ENCODE peak calls at places on chromosomes 1 and 21, in nine cellular contexts. I is psoas muscle; G is uterus; H is hypothalamus; U is AG04450; A is H7; T is activated CD8-positive, alpha-beta memory T cell treated with anti-CD3 and anti-CD28 coated beads for 1 hour; Q is MM.1S; C is HFF-Myc. N is an unnamed sample.

GRCh38 chr1:56577859-56578663 is 1.3 kb downstream of the PLPP3 start:
- DNase-seq in U (no peak), Q (peak), I (peak), T (no peak), H (no peak), A (peak), C (no peak), G (peak), N (no peak)

GRCh38 chr1:110339427-110340206 is 440 bp downstream of the RBM15 start:
- DNase-seq in U (peak), I (peak), H (peak), G (no peak), Q (peak), C (no peak), T (no peak), A (peak), N (no peak)

GRCh38 chr21:39556176-39556575 is 56.6 kb upstream of the B3GALT5 start:
- DNase-seq in T (no peak), A (peak), U (no peak), Q (no peak), H (peak), G (no peak), C (no peak), I (no peak), N (peak)

GRCh38 chr1:46094454-46094853 is 38.0 kb downstream of the PIK3R3 start:
- DNase-seq in U (no peak), G (no peak), I (no peak), C (no peak), A (no peak), H (no peak), T (no peak), Q (no peak), N (peak)

GRCh38 chr1:165763442-165763841 is 5.2 kb downstream of the TMCO1 start:
- DNase-seq in I (no peak), Q (peak), T (no peak), H (no peak), C (no peak), G (no peak), U (no peak), A (no peak), N (no peak)

GRCh38 chr1:185608166-185608565 is 126.0 kb upstream of the HMCN1 start:
- DNase-seq in A (no peak), G (no peak), H (no peak), I (no peak), C (no peak), T (no peak), Q (no peak), U (no peak), N (no peak)

GRCh38 chr21:38643404-38644023 is 145.2 kb upstream of the ERG start:
- DNase-seq in G (no peak), Q (no peak), H (no peak), I (no peak), U (no peak), A (peak), T (no peak), C (no peak), N (no peak)

GRCh38 chr1:43981636-43982035 is 2.6 kb downstream of the B4GALT2 start:
- DNase-seq in Q (no peak), U (no peak), A (no peak), H (no peak), G (peak), I (no peak), C (no peak), T (no peak), N (no peak)

GRCh38 chr1:222454196-222454595 is 93.7 kb downstream of the HHIPL2 start:
- DNase-seq in I (no peak), H (no peak), G (no peak), Q (no peak), T (no peak), C (no peak), U (no peak), A (no peak), N (no peak)

GRCh38 chr1:164858233-164858632 is 299.2 kb downstream of the PBX1 start:
- DNase-seq in C (no peak), Q (no peak), G (no peak), U (no peak), T (no peak), A (no peak), H (no peak), I (no peak), N (no peak)

GRCh38 chr1:193634470-193634869 is 448.1 kb upstream of the B3GALT2 start:
- DNase-seq in H (no peak), G (no peak), Q (no peak), A (no peak), I (no peak), U (no peak), C (no peak), T (no peak), N (no peak)

GRCh38 chr1:185720633-185721272 is 13.4 kb upstream of the HMCN1 start:
- DNase-seq in T (no peak), G (no peak), C (peak), H (no peak), A (no peak), U (no peak), I (no peak), Q (peak), N (peak)

GRCh38 chr1:216447898-216448568 is 24.8 kb upstream of the USH2A start:
- DNase-seq in G (no peak), T (no peak), I (no peak), U (no peak), H (no peak), C (no peak), Q (peak), A (no peak), N (no peak)

GRCh38 chr1:205416326-205416725 is 5.5 kb downstream of the LEMD1 start:
- DNase-seq in Q (no peak), G (no peak), H (no peak), U (no peak), I (no peak), T (no peak), C (no peak), A (no peak), N (no peak)

GRCh38 chr1:228753933-228754332 is 18.7 kb downstream of the RHOU start:
- DNase-seq in C (no peak), A (no peak), I (no peak), G (no peak), H (no peak), U (no peak), T (no peak), Q (no peak), N (peak)

GRCh38 chr1:98659879-98660278 is 1.6 kb upstream of the SNX7 start:
- DNase-seq in H (no peak), Q (no peak), G (no peak), U (no peak), A (no peak), C (no peak), T (no peak), I (no peak), N (no peak)

GRCh38 chr1:3219005-3219724 is 150.2 kb downstream of the PRDM16 start:
- DNase-seq in Q (no peak), I (peak), T (no peak), U (no peak), H (peak), G (no peak), C (no peak), A (no peak), N (peak)

N was measured in globus pallidus.